ENCODE peak calls at places on chromosomes 12 and 14, in nine cellular contexts. R is endothelial cell of umbilical vein; E is tibial nerve; L is left ventricle myocardium inferior; D is right lobe of liver; J is neural progenitor cell; V is breast epithelium; Q is hepatocyte; H is CD8-positive, alpha-beta T cell. U is an unnamed sample. For H3K36me3, the result is how much of the 10 kb centered on the place peaks cover.

GRCh38 chr14:69079188-69079742 is 73.7 kb downstream of the DCAF5 start:
- DNase-seq in J (no peak), Q (peak), L (no peak), D (no peak), H (no peak), R (peak), E (no peak), V (no peak), U (peak)

GRCh38 chr14:98082833-98083232 is 1189.2 kb downstream of the BCL11B start:
- DNase-seq in J (peak), L (no peak), V (no peak), R (no peak), Q (no peak), D (no peak), H (no peak), E (no peak), U (no peak)

GRCh38 chr12:84276215-84276614 is 636.4 kb downstream of the SLC6A15 start:
- DNase-seq in V (no peak), H (no peak), D (no peak), L (no peak), R (no peak), J (no peak), Q (no peak), E (no peak), U (no peak)

GRCh38 chr12:12562016-12562483 is 613 bp downstream of the DUSP16 start:
- DNase-seq in Q (peak), D (no peak), H (peak), L (peak), E (no peak), J (peak), V (no peak), R (peak), U (no peak)

GRCh38 chr14:95507701-95508103 is 8.7 kb downstream of the SYNE3 start:
- DNase-seq in V (no peak), E (no peak), Q (no peak), J (no peak), L (no peak), D (peak), R (peak), H (no peak), U (peak)

GRCh38 chr12:102374190-102374589 is 106.2 kb downstream of the IGF1 start:
- DNase-seq in D (no peak), H (no peak), Q (no peak), J (no peak), E (no peak), L (no peak), V (no peak), R (no peak), U (no peak)

GRCh38 chr12:10135126-10135525 is 5.1 kb upstream of the CLEC7A start:
- DNase-seq in J (no peak), D (no peak), H (no peak), E (no peak), R (no peak), Q (no peak), L (no peak), V (no peak), U (no peak)

GRCh38 chr14:101495827-101496778 is 65.2 kb upstream of the DIO3 start:
- DNase-seq in J (no peak), D (peak), H (no peak), E (peak), V (peak), L (peak), Q (no peak), R (no peak), U (no peak)

GRCh38 chr14:89260898-89261297 is 156.1 kb downstream of the FOXN3 start:
- DNase-seq in H (no peak), R (no peak), D (no peak), V (no peak), Q (no peak), J (no peak), E (no peak), L (no peak), U (no peak)

GRCh38 chr14:96793547-96793946 is 3.6 kb upstream of the VRK1 start:
- DNase-seq in J (no peak), R (no peak), L (no peak), Q (no peak), E (no peak), D (no peak), H (no peak), V (no peak), U (no peak)

GRCh38 chr12:27709932-27710591 is 570 bp upstream of the MRPS35 start:
- DNase-seq in D (peak), V (no peak), Q (no peak), E (no peak), J (no peak), L (no peak), H (no peak), R (peak), U (no peak)

GRCh38 chr14:60648934-60649814 is at the start of gene SIX1:
- DNase-seq in H (peak), D (no peak), L (peak), J (peak), Q (peak), E (peak), R (peak), V (no peak), U (peak)

GRCh38 chr12:121536058-121536928 is 44.5 kb downstream of the KDM2B start:
- DNase-seq in J (peak), E (peak), L (peak), R (peak), Q (peak), D (peak), H (peak), V (no peak), U (peak)

GRCh38 chr14:100857196-100857922 is 31.4 kb downstream of the MEG3 start:
- DNase-seq in D (no peak), R (no peak), L (peak), E (no peak), H (no peak), Q (no peak), V (no peak), J (no peak), U (no peak)

GRCh38 chr14:26233126-26233525 is 364.7 kb downstream of the NOVA1 start:
- DNase-seq in D (no peak), Q (no peak), E (no peak), H (no peak), J (no peak), R (no peak), L (no peak), V (no peak), U (no peak)

GRCh38 chr14:74217672-74218448 is 21.4 kb upstream of the VSX2 start:
- DNase-seq in D (peak), Q (peak), H (peak), L (peak), V (peak), E (peak), J (peak), R (peak), U (peak)
- H3K4me3 ChIP-seq in D (no peak), Q (no peak), H (peak), L (peak), V (no peak), E (peak), J (no peak), R (no peak), U (no peak)

DNA sequence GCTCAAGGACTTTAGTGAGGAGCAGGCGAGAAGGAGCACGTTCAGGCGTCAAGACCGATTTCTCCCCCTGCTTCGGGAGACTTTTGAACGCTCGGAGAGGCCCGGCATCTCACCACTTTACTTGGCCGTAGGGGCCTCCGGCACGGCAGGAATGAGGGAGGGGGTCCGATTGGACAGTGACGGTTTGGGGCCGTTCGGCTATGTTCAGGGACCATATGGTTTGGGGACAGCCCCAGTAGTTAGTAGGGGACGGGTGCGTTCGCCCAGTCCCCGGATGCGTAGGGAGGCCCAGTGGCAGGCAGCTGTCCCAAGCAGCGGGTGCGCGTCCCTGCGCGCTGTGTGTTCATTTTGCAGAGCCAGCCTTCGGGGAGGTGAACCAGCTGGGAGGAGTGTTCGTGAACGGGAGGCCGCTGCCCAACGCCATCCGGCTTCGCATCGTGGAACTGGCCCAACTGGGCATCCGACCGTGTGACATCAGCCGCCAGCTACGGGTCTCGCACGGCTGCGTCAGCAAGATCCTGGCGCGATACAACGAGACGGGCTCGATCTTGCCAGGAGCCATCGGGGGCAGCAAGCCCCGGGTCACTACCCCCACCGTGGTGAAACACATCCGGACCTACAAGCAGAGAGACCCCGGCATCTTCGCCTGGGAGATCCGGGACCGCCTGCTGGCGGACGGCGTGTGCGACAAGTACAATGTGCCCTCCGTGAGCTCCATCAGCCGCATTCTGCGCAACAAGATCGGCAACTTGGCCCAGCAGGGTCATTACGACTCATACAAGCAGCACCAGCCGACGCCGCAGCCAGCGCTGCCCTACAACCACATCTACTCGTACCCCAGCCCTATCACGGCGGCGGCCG is 1.1 kb downstream of the PAX9 start:
- DNase-seq in Q (no peak), V (peak), L (no peak), D (no peak), E (no peak), R (no peak), H (no peak), J (peak), U (no peak)
- TF ChIP-seq CTCF in Q (no peak), V (no peak), L (no peak), D (no peak), E (no peak), R (peak), H (no peak), J (no peak), U (no peak)

DNA sequence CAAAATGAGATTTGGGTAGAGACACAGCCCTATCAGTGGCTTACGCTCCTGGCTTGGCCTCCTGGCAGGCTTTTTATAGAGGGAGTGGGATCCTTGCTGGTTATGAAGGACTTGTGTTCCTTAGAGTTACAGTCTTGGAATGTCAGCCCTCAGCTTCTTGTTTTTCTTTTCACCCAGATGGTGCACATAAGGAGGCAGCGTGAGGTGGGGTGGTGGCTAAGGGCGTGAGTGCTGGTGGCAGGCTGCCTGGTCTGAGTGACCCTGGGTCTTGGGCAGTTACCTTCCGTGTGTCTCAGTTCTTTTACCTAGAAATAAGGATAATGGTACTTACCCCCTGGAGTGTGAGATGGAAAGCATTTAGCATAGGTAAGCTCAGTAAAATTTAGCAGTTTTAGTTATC is 25.9 kb downstream of the TRAF3 start:
- DNase-seq in V (no peak), D (no peak), E (no peak), Q (no peak), L (no peak), R (no peak), J (no peak), H (no peak), U (no peak)
- H3K36me3 ChIP-seq in V (under half), D (under half), E (under half), Q (under half), L (under half), R (under half), J (under half), H (under half), U (under half)

DNA sequence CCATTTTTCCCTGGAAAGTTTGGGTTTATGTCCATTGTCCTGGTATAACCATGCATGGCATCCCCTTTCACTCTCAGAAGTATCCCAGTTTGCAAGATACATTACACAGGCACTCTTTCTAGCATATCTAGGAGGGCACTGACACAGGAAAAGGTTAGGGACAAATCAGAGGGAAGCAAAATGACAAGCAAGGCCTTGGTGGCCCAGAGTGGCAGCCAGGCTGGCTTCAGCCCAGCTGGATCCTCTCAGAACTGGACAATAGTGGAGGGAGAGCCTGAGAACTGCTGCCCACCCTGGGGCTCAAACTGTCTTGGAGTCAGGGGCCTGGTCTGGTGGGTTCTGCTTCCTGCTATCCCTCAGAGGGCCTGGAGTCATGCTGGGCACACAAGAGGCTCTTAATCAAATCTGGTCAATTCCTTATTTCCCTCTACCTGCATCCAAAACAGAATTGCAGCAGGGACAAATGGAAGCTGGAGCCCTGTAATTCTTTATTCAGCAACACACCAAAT is 2.6 kb downstream of the VDR start:
- DNase-seq in H (no peak), E (no peak), L (no peak), J (no peak), D (no peak), Q (no peak), R (no peak), V (no peak), U (no peak)
- H3K4me3 ChIP-seq in H (no peak), E (no peak), L (no peak), J (no peak), D (no peak), Q (no peak), R (no peak), V (no peak), U (no peak)

GRCh38 chr12:120453977-120454376 is 7.7 kb downstream of the GATC start:
- DNase-seq in Q (no peak), L (no peak), J (peak), H (no peak), R (peak), D (no peak), V (no peak), E (no peak), U (no peak)

GRCh38 chr12:120460157-120460556 is 9.4 kb downstream of the SRSF9 start:
- DNase-seq in V (no peak), D (no peak), Q (no peak), H (no peak), E (no peak), R (no peak), L (no peak), J (no peak), U (no peak)

GRCh38 chr12:120453060-120453761 is 7.0 kb downstream of the GATC start:
- DNase-seq in Q (peak), H (no peak), V (no peak), J (no peak), D (no peak), R (no peak), L (no peak), E (no peak), U (no peak)

GRCh38 chr12:120455302-120455701 is 9.1 kb downstream of the GATC start:
- DNase-seq in J (no peak), L (no peak), R (no peak), H (no peak), E (no peak), V (no peak), D (no peak), Q (no peak), U (no peak)

DNA sequence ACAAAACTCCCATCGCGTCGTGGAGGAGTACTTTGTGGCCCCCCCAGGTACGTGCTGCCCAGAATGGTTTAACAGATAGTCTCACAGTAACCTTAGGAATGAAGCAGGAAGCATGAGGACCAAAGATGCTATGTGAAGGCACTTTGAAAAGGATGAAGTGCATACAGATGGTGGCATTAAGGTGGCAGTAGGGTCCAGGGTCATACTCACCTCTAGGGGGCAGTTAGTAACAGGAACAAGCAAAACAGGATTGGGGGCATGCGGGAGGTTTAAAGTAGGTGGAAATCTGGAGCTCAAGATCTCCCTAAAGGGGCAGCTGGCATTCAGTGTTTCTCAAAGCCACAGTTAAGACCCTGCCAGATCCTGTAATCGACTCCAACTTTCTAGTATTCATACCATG is 10.9 kb downstream of the GATC start:
- DNase-seq in D (no peak), J (peak), V (no peak), Q (no peak), L (no peak), E (no peak), R (no peak), H (no peak), U (no peak)
- TF ChIP-seq CTCF in D (peak), J (peak), V (no peak), Q (peak), L (peak), E (no peak), R (no peak), H (no peak), U (peak)

DNA sequence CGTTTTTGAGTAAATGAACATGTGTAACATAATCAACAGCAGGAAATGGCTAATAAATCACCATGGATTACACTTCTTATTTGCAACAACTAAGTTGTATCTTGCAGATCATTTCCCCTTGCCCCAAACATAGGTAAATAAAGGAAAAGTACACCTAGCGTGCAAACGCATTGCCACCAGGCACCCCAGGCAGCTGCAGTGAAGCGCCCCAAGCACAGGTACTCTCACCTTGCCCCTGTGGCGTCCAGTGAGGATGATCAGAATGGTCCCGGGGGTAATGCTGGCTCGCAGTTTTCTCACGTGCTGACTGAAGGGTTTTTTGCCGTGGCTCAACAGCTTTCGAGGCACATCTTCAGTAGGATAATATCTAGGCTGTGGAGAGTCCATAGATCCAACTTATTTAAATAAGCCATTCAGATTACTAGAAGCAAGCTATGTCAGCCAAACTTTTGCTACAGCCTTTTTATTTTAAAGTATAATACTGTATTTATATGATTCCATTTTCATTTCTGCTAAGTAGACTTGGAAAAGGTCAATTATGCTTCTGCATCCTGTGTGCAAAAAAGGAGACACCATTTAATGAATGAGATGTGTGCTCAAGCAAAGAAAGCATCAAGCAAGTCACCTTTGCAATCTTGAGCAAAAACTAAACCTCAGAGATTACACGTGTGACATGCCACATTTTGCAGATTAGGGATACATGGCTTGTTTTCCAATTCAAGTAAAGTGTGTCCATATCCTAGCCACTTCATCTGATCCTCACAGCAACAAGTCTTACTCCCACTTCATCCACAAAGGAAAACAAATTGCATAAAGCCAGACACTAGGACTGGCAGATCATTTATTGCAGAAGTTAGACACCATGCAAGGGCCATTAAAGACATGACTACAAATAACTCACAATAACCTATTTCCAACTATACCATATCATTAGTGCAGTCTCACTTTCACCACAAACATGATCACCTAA is 2.6 kb downstream of the RPL6 start:
- DNase-seq in L (no peak), Q (no peak), D (no peak), J (no peak), R (no peak), V (no peak), E (no peak), H (no peak), U (no peak)
- H3K36me3 ChIP-seq in L (under half), Q (under half), D (under half), J (under half), R (under half), V (under half), E (under half), H (under half), U (under half)

GRCh38 chr14:93957751-93958566 is 18.4 kb downstream of the ASB2 start:
- DNase-seq in R (no peak), Q (no peak), E (no peak), D (no peak), L (no peak), J (no peak), H (no peak), V (no peak), U (no peak)

GRCh38 chr14:93960108-93960475 is 16.3 kb downstream of the ASB2 start:
- DNase-seq in H (no peak), J (no peak), L (no peak), R (no peak), E (no peak), D (no peak), V (no peak), Q (peak), U (no peak)

GRCh38 chr14:93958567-93959238 is 17.7 kb downstream of the ASB2 start:
- DNase-seq in E (no peak), R (no peak), H (no peak), J (no peak), D (no peak), Q (no peak), V (no peak), L (no peak), U (no peak)

GRCh38 chr14:93960774-93961438 is 15.5 kb downstream of the ASB2 start:
- DNase-seq in L (no peak), R (no peak), D (no peak), J (no peak), Q (no peak), H (no peak), V (no peak), E (no peak), U (no peak)

GRCh38 chr14:93959239-93960107 is 16.9 kb downstream of the ASB2 start:
- DNase-seq in E (no peak), Q (peak), R (peak), D (no peak), L (no peak), V (peak), J (no peak), H (peak), U (peak)
- H3K4me3 ChIP-seq in E (no peak), Q (no peak), R (no peak), D (no peak), L (no peak), V (no peak), J (no peak), H (peak), U (no peak)

GRCh38 chr12:126139355-126139754 is 1074.1 kb downstream of the AACS start:
- DNase-seq in R (no peak), D (no peak), L (no peak), Q (no peak), H (no peak), J (no peak), E (no peak), V (no peak), U (no peak)
- TF ChIP-seq CTCF in R (no peak), D (no peak), L (no peak), Q (no peak), H (no peak), J (peak), E (no peak), V (no peak), U (no peak)

U was measured in kidney epithelial cell.